ENCODE peak calls at places on chromosome 4, in eight cellular contexts. K is NCI-H2081, B is kidney epithelial cell, X is pons, R is lower lobe of right lung, I is Kasumi-1, Z is upper lobe of right lung, G is amygdala. F is an unnamed sample.

GRCh38 chr4:188008377-188008776 is 12.8 kb downstream of the ZFP42 start:
- DNase-seq in G (no peak), R (no peak), X (no peak), I (peak), B (peak), K (no peak), Z (no peak), F (no peak)

GRCh38 chr4:20544645-20545044 is 155.6 kb upstream of the PACRGL start:
- DNase-seq in X (peak), R (no peak), B (no peak), G (no peak), K (peak), Z (no peak), I (peak), F (peak)

GRCh38 chr4:154164931-154165839 is 326.4 kb downstream of the DCHS2 start:
- DNase-seq in X (no peak), K (no peak), G (no peak), B (peak), I (no peak), R (no peak), Z (no peak), F (no peak)

GRCh38 chr4:91064157-91064853 is 937.1 kb downstream of the CCSER1 start:
- DNase-seq in X (peak), R (no peak), Z (no peak), I (peak), G (no peak), B (peak), K (peak), F (no peak)

GRCh38 chr4:78863991-78864390 is 75.2 kb downstream of the PAQR3 start:
- DNase-seq in X (no peak), Z (no peak), I (no peak), B (no peak), R (no peak), K (no peak), G (no peak), F (no peak)

GRCh38 chr4:55851885-55852284 is 1.6 kb upstream of the EXOC1 start:
- DNase-seq in R (no peak), B (no peak), Z (no peak), G (no peak), K (no peak), X (no peak), I (no peak), F (no peak)

GRCh38 chr4:57074753-57075152 is 35.4 kb downstream of the IGFBP7 start:
- DNase-seq in G (no peak), R (no peak), I (no peak), X (no peak), K (no peak), B (no peak), Z (no peak), F (no peak)

GRCh38 chr4:149371021-149371420 is 444.6 kb downstream of the IQCM start:
- DNase-seq in I (peak), R (no peak), B (peak), Z (no peak), K (peak), X (peak), G (no peak), F (peak)

GRCh38 chr4:120924931-120925330 is 2.4 kb upstream of the PRDM5 start:
- DNase-seq in R (no peak), K (no peak), B (no peak), X (no peak), I (no peak), G (no peak), Z (no peak), F (no peak)

F was measured in AML-193.